ENCODE peak calls at places on chromosomes 13 and 19, in seven cellular contexts. One of them, this sample, is unnamed.

GRCh38 chr13:27924529-27925141 is 4.8 kb downstream of the PDX1 start:
- DNase-seq in left colon: no peak
- DNase-seq in LHCN-M2: no peak
- DNase-seq in amygdala: no peak
- DNase-seq in mucosa of gallbladder: no peak
- DNase-seq in HT-29: no peak
- DNase-seq in WERI-Rb-1: no peak
- DNase-seq in this sample: no peak

GRCh38 chr13:64928704-64929499 is 2301.2 kb downstream of the PCDH9 start:
- DNase-seq in left colon: no peak
- DNase-seq in LHCN-M2: peak
- DNase-seq in amygdala: no peak
- DNase-seq in mucosa of gallbladder: no peak
- DNase-seq in HT-29: no peak
- DNase-seq in WERI-Rb-1: no peak
- DNase-seq in this sample: no peak

GRCh38 chr13:27171244-27171829 is at the start of gene USP12:
- DNase-seq in left colon: no peak
- DNase-seq in LHCN-M2: no peak
- DNase-seq in amygdala: peak
- DNase-seq in mucosa of gallbladder: no peak
- DNase-seq in HT-29: no peak
- DNase-seq in WERI-Rb-1: peak
- DNase-seq in this sample: no peak

GRCh38 chr19:45754323-45754722 is 14.7 kb downstream of the SIX5 start:
- DNase-seq in left colon: no peak
- DNase-seq in LHCN-M2: no peak
- DNase-seq in amygdala: no peak
- DNase-seq in mucosa of gallbladder: no peak
- DNase-seq in HT-29: no peak
- DNase-seq in WERI-Rb-1: no peak
- DNase-seq in this sample: no peak

GRCh38 chr13:102461302-102461701 is 59.5 kb upstream of the FGF14 start:
- DNase-seq in left colon: no peak
- DNase-seq in LHCN-M2: no peak
- DNase-seq in amygdala: no peak
- DNase-seq in mucosa of gallbladder: no peak
- DNase-seq in HT-29: no peak
- DNase-seq in WERI-Rb-1: no peak
- DNase-seq in this sample: no peak

GRCh38 chr19:49884109-49884508 is 6.6 kb downstream of the TBC1D17 start:
- DNase-seq in left colon: no peak
- DNase-seq in LHCN-M2: no peak
- DNase-seq in amygdala: no peak
- DNase-seq in mucosa of gallbladder: no peak
- DNase-seq in HT-29: no peak
- DNase-seq in WERI-Rb-1: no peak
- DNase-seq in this sample: no peak

GRCh38 chr13:110265682-110266430 is 41.1 kb downstream of the COL4A1 start:
- DNase-seq in left colon: no peak
- DNase-seq in LHCN-M2: no peak
- DNase-seq in amygdala: no peak
- DNase-seq in mucosa of gallbladder: no peak
- DNase-seq in HT-29: no peak
- DNase-seq in WERI-Rb-1: no peak
- DNase-seq in this sample: no peak

GRCh38 chr19:36140289-36141038 is 598 bp downstream of the CAPNS1 start:
- DNase-seq in left colon: peak
- DNase-seq in LHCN-M2: peak
- DNase-seq in amygdala: no peak
- DNase-seq in mucosa of gallbladder: peak
- DNase-seq in HT-29: peak
- DNase-seq in WERI-Rb-1: peak
- DNase-seq in this sample: no peak

GRCh38 chr19:10553943-10554381 is 10.3 kb downstream of the ATG4D start:
- DNase-seq in left colon: peak
- DNase-seq in LHCN-M2: no peak
- DNase-seq in amygdala: no peak
- DNase-seq in mucosa of gallbladder: no peak
- DNase-seq in HT-29: no peak
- DNase-seq in WERI-Rb-1: no peak
- DNase-seq in this sample: no peak